ENCODE peak calls at places on chromosomes 13 and 19, in four cellular contexts. A is K562, M is GM12878, Z is HepG2. Q is an unnamed sample.

GRCh38 chr13:24860775-24861174 is 96.8 kb downstream of the RNF17 start:
- DNase-seq in A (no peak), M (no peak), Z (no peak), Q (no peak)

GRCh38 chr13:109933476-109933875 is 147.1 kb upstream of the IRS2 start:
- DNase-seq in A (no peak), M (no peak), Z (no peak), Q (no peak)

GRCh38 chr13:44155422-44156293 is 218.0 kb upstream of the SERP2 start:
- DNase-seq in A (no peak), M (no peak), Z (no peak), Q (peak)

GRCh38 chr13:111881700-111882099 is 185.2 kb upstream of the SOX1 start:
- DNase-seq in A (no peak), M (no peak), Z (no peak), Q (no peak)

GRCh38 chr19:51337141-51337860 is 4.6 kb downstream of the VSIG10L start:
- DNase-seq in A (no peak), M (no peak), Z (no peak), Q (no peak)

GRCh38 chr19:39230096-39230764 is 14.6 kb downstream of the IFNL3 start:
- DNase-seq in A (no peak), M (no peak), Z (no peak), Q (no peak)

GRCh38 chr13:72745260-72745659 is 17.5 kb downstream of the BORA start:
- DNase-seq in A (no peak), M (no peak), Z (no peak), Q (no peak)

GRCh38 chr19:29293736-29294342 is 80.9 kb upstream of the UQCRFS1 start:
- DNase-seq in A (no peak), M (no peak), Z (no peak), Q (no peak)

GRCh38 chr19:4730740-4731171 is 7.1 kb upstream of the DPP9 start:
- DNase-seq in A (peak), M (no peak), Z (no peak), Q (peak)

GRCh38 chr13:27446986-27447583 is 3.3 kb downstream of the MTIF3 start:
- DNase-seq in A (no peak), M (no peak), Z (no peak), Q (no peak)

GRCh38 chr13:25762795-25763377 is 288.9 kb downstream of the SHISA2 start:
- DNase-seq in A (no peak), M (no peak), Z (no peak), Q (no peak)

GRCh38 chr13:34779171-34779570 is 162.9 kb upstream of the NBEA start:
- DNase-seq in A (no peak), M (no peak), Z (no peak), Q (no peak)

GRCh38 chr19:42325896-42326771 is 699 bp downstream of the MEGF8 start:
- DNase-seq in A (no peak), M (no peak), Z (no peak), Q (peak)

GRCh38 chr13:63737418-63737817 is 2321.8 kb upstream of the PCDH20 start:
- DNase-seq in A (no peak), M (no peak), Z (peak), Q (no peak)

GRCh38 chr13:27857271-27857670 is 62.5 kb upstream of the PDX1 start:
- DNase-seq in A (no peak), M (no peak), Z (no peak), Q (no peak)

GRCh38 chr19:57099199-57099661 is 20.6 kb upstream of the USP29 start:
- DNase-seq in A (peak), M (no peak), Z (peak), Q (peak)

GRCh38 chr19:55134732-55135131 is 14.3 kb downstream of the TNNT1 start:
- DNase-seq in A (no peak), M (no peak), Z (no peak), Q (no peak)

DNA sequence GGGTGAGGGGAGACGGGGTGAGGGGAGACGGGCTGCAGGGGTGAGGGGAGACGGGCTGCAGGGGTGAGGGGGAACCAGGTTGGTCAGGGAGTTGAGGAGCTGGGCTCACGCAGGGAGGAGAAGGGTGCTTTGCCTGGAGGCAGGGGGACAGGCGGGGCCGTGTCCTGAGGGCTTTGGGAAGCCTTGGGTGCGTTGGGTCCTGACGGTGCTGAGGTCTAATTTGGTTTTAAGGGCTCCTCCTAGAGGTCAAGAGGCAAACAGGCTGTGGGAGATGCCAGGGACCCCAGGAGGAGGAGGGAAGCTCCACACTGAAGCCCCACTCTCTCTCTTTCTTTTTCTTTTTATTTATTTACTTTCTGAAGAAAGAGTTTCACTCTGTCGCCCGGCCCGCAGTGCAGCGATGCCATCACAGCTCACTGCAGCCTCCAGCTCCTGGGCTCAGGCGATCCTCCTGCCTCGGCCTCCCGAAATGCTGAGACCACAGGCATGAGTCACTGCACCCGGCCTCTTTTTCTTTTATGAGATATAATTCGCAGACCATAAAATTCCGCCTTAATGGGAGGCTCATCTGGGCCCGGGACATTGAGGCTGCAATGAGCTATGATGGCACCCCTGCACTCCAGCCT is 9.3 kb upstream of the MISP start:
- DNase-seq in A (peak), M (no peak), Z (peak), Q (peak)
- TF ChIP-seq CBFB in A (no peak), M (no peak), Z (no peak), Q (no peak)

GRCh38 chr13:100922599-100922998 is 248.0 kb upstream of the TMTC4 start:
- DNase-seq in A (no peak), M (no peak), Z (no peak), Q (no peak)
- TF ChIP-seq CBFB in A (no peak), M (no peak), Z (no peak), Q (no peak)

GRCh38 chr13:41502676-41503075 is 45.3 kb downstream of the RGCC start:
- DNase-seq in A (no peak), M (peak), Z (no peak), Q (no peak)
- TF ChIP-seq CBFB in A (no peak), M (peak), Z (no peak), Q (no peak)

DNA sequence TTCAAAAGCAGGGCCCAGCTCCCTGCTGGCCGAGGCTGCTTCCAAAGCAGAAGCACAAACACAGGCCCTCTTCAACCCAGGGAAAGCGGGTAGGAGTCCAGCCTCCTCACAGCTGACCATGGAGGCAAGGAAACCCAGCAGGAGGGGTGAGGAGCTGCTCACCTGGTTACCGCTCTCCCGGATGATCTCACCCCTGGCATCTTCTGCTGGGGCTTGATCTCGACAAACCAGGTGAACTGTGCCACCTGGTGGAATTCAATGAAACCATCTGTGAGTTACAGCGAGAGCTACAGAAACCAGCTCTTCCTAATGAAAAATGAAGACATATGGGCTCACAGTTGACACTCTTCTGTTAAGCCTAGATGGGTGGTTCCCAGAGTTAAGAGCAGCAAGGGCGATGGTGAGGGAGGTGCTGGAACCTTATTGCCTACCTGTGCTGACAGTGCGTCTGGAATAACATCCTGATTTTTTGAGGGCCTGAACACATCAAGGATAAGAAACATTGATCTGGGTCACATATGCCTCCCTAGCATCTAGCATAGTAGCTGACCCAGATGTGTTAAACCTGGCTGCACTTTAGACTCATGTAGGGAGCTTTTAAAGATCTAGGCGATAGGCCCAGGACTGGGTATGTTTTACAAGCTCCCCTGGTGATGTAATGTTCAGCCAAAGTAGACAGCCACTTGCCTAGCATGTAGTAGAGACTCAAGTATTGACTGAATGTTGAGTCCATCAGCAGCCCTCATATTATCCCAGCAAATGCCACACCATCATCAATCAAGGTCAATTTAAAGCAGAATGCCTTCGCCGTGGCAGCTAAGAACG is 6.1 kb downstream of the DHRS12 start:
- DNase-seq in A (peak), M (no peak), Z (peak), Q (peak)
- TF ChIP-seq CBFB in A (no peak), M (no peak), Z (no peak), Q (no peak)

DNA sequence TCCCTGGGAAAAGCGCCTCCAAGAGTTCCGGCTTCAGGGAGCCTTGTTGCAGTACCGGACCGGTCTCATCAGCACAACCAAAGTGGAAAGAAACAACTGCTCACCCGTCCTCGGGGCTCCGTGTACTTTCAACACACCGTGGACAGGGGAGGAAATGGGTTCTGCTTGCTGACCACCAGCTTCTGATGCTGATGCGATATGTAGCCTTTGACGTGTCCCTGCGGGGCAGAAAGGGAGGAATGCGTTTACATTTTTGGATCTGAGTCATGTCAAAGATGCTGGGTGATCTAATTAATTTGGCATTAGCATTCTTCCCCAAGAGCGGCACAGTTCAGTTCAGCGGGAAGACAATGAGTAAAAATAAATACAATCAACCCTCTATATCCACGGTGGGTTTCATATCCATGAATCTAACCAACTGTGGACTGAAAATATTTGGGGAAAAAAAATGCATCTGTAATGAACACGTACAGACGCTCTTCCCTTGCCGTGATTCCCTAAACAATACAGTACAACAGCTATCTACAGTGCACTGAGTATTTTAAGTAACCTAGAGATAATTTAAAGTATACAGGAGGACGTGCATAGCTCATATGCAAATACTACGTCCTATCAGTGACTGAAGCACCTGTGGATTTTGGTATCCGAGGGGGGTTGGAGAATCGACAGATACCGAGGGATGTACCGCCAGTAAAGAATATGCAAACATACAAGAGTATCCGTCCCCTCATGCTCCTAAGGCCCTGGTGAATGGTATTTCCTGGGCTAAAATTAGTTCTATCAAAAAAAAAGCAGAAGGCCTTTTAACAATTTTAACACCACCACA is 19.8 kb downstream of the PROZ start:
- DNase-seq in A (no peak), M (no peak), Z (no peak), Q (no peak)
- TF ChIP-seq CBFB in A (no peak), M (no peak), Z (no peak), Q (no peak)

GRCh38 chr13:107275945-107276614 is 708.1 kb upstream of the ARGLU1 start:
- DNase-seq in A (no peak), M (no peak), Z (no peak), Q (no peak)

GRCh38 chr13:107275312-107275711 is 707.4 kb upstream of the ARGLU1 start:
- DNase-seq in A (no peak), M (no peak), Z (no peak), Q (no peak)

GRCh38 chr13:107276936-107277335 is 709.0 kb upstream of the ARGLU1 start:
- DNase-seq in A (no peak), M (no peak), Z (no peak), Q (no peak)

DNA sequence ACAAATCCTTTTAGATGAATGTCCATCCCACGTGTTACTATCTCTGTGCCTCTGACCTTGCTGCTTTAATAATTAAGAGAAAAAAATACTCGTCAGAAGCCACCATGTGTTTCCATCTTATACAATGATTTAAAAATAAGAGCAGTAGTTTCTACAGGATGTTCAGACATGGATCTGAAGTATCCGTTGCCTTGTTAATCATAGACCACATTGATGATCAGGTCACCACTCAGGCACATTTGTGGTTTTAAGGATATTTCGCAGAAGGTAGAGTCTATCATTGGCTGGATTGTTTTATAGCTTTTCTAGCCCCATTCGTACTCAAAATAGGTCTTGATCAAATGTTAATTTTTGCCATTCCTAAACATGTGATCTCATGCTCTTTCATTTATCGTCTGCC is 710.0 kb upstream of the ARGLU1 start:
- DNase-seq in A (no peak), M (no peak), Z (no peak), Q (no peak)
- TF ChIP-seq CBFB in A (no peak), M (no peak), Z (no peak), Q (no peak)

GRCh38 chr13:69856331-69856730 is 251.3 kb upstream of the ATXN8OS start:
- DNase-seq in A (no peak), M (no peak), Z (no peak), Q (no peak)

GRCh38 chr13:69857188-69857821 is 250.3 kb upstream of the ATXN8OS start:
- DNase-seq in A (peak), M (peak), Z (peak), Q (no peak)
- TF ChIP-seq CBFB in A (no peak), M (no peak), Z (no peak), Q (no peak)

DNA sequence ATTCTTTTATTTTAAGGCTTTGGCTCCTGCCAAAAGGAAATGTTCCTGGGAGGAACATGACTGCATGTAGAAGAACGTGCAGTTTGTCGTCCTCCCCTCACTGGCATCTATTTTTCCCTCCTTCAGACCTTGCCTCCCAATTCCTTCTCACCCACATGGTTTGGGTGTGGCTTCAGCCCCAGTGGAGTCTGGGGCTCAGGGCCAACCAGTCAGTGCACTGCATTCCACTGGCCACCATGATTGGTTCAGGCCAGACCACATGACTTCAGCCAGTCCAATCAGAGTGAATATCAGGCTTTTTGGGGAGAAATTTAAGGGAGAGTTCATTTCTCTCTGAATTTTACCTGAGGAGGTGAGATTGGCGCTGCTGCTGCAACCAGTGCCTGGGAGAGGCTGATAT is 171.6 kb downstream of the ZIC5 start:
- DNase-seq in A (peak), M (no peak), Z (no peak), Q (no peak)
- TF ChIP-seq CBFB in A (no peak), M (no peak), Z (no peak), Q (no peak)

DNA sequence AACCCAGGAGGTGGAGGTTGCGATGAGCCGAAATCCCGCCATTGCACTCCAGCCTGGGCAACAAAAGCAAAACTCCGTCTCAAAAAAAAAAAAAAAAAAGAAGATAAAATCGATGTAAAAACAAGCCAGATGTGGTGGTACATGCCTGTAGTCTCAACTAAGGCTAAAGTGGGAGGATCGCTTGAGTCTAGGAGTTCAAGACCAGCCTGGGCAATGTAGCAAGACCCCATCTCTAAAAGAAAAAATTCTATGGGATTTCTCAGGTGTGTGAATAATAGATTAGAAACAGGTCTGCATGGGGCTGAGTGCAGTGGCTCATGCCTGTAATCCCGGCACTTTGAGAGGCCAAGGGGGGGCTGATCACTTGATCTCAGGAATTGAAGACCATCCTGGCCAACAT is 11.1 kb downstream of the PGPEP1 start:
- DNase-seq in A (no peak), M (no peak), Z (no peak), Q (no peak)
- TF ChIP-seq CBFB in A (no peak), M (no peak), Z (no peak), Q (no peak)